ENCODE peak calls at places on chromosome 2, in eight cellular contexts. One of them, this sample, is unnamed.

GRCh38 chr2:9228088-9228751 is 21.6 kb downstream of the ASAP2 start:
- DNase-seq in hepatocyte: no peak
- DNase-seq in OCI-LY7: no peak
- DNase-seq in right lobe of liver: no peak
- DNase-seq in SK-N-SH: no peak
- DNase-seq in fibroblast of lung: peak; percentile 89
- DNase-seq in upper lobe of right lung: no peak
- DNase-seq in stomach: no peak
- DNase-seq in this sample: no peak

GRCh38 chr2:178008636-178009289 is 63.8 kb downstream of the PDE11A start:
- DNase-seq in hepatocyte: peak; percentile 46
- DNase-seq in OCI-LY7: no peak
- DNase-seq in right lobe of liver: no peak
- DNase-seq in SK-N-SH: peak; percentile 65
- DNase-seq in fibroblast of lung: peak; percentile 84
- DNase-seq in upper lobe of right lung: no peak
- DNase-seq in stomach: peak; percentile 47
- DNase-seq in this sample: peak; percentile 26

GRCh38 chr2:142682528-142682927 is 194.9 kb upstream of the KYNU start:
- DNase-seq in hepatocyte: no peak
- DNase-seq in OCI-LY7: no peak
- DNase-seq in right lobe of liver: no peak
- DNase-seq in SK-N-SH: no peak
- DNase-seq in fibroblast of lung: peak; percentile 29
- DNase-seq in upper lobe of right lung: no peak
- DNase-seq in stomach: no peak
- DNase-seq in this sample: peak; percentile 42

GRCh38 chr2:236988690-236989639 is 96.7 kb upstream of the COPS8 start:
- DNase-seq in hepatocyte: peak; percentile 51
- DNase-seq in OCI-LY7: no peak
- DNase-seq in right lobe of liver: peak; percentile 89
- DNase-seq in SK-N-SH: no peak
- DNase-seq in fibroblast of lung: no peak
- DNase-seq in upper lobe of right lung: peak; percentile 77
- DNase-seq in stomach: peak; percentile 74
- DNase-seq in this sample: peak; percentile 31

GRCh38 chr2:221999702-222000101 is 299.1 kb downstream of the PAX3 start:
- DNase-seq in hepatocyte: no peak
- DNase-seq in OCI-LY7: no peak
- DNase-seq in right lobe of liver: no peak
- DNase-seq in SK-N-SH: no peak
- DNase-seq in fibroblast of lung: peak; percentile 98
- DNase-seq in upper lobe of right lung: no peak
- DNase-seq in stomach: no peak
- DNase-seq in this sample: no peak

GRCh38 chr2:232502901-232503791 is 15.5 kb upstream of the ECEL1 start:
- DNase-seq in hepatocyte: peak; percentile 79
- DNase-seq in OCI-LY7: no peak
- DNase-seq in right lobe of liver: no peak
- DNase-seq in SK-N-SH: peak; percentile 90
- DNase-seq in fibroblast of lung: peak; percentile 38
- DNase-seq in upper lobe of right lung: no peak
- DNase-seq in stomach: peak; percentile 45
- DNase-seq in this sample: peak; percentile 48

GRCh38 chr2:241011296-241011600 is 12.8 kb downstream of the SNED1 start:
- DNase-seq in hepatocyte: peak; percentile 2
- DNase-seq in OCI-LY7: no peak
- DNase-seq in right lobe of liver: peak; percentile 47
- DNase-seq in SK-N-SH: no peak
- DNase-seq in fibroblast of lung: no peak
- DNase-seq in upper lobe of right lung: no peak
- DNase-seq in stomach: peak; percentile 11
- DNase-seq in this sample: no peak

GRCh38 chr2:134160793-134161504 is 92.9 kb upstream of the MGAT5 start:
- DNase-seq in hepatocyte: no peak
- DNase-seq in OCI-LY7: no peak
- DNase-seq in right lobe of liver: no peak
- DNase-seq in SK-N-SH: peak; percentile 77
- DNase-seq in fibroblast of lung: no peak
- DNase-seq in upper lobe of right lung: no peak
- DNase-seq in stomach: no peak
- DNase-seq in this sample: no peak

GRCh38 chr2:241645915-241646250 is 8.4 kb downstream of the ATG4B start:
- DNase-seq in hepatocyte: no peak
- DNase-seq in OCI-LY7: no peak
- DNase-seq in right lobe of liver: no peak
- DNase-seq in SK-N-SH: no peak
- DNase-seq in fibroblast of lung: no peak
- DNase-seq in upper lobe of right lung: no peak
- DNase-seq in stomach: no peak
- DNase-seq in this sample: no peak

GRCh38 chr2:195824478-195824877 is 167.5 kb downstream of the SLC39A10 start:
- DNase-seq in hepatocyte: no peak
- DNase-seq in OCI-LY7: no peak
- DNase-seq in right lobe of liver: no peak
- DNase-seq in SK-N-SH: no peak
- DNase-seq in fibroblast of lung: peak; percentile 44
- DNase-seq in upper lobe of right lung: no peak
- DNase-seq in stomach: no peak
- DNase-seq in this sample: no peak

DNA sequence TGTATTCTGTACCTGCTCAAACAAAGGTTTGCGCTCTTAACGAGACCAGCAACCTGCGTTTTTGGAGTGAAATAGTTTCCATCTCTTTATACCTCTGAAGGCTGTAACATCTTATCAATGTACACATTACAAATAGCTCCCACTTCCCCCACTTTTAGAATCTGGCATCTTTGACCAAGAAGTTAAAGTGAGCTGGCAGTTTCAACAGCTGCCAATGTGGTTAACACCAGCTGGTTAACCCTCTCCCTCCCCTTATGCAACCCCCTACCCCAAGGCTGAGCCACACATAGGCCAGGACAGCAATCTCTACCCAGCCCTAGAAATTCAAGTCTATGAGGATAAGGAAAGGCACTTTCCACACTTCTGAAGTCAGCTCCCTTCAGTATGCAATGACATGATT is 2.2 kb upstream of the SERTAD2 start:
- DNase-seq in hepatocyte: no peak
- DNase-seq in OCI-LY7: peak; percentile 84
- DNase-seq in right lobe of liver: no peak
- DNase-seq in SK-N-SH: no peak
- DNase-seq in fibroblast of lung: peak; percentile 11
- DNase-seq in upper lobe of right lung: no peak
- DNase-seq in stomach: no peak
- DNase-seq in this sample: no peak
- H3K4me1 ChIP-seq in hepatocyte: peaks cover 23% of the 10 kb centered on the region
- H3K4me1 ChIP-seq in OCI-LY7: peaks cover 74% of the 10 kb centered on the region
- H3K4me1 ChIP-seq in right lobe of liver: no peaks in the 10 kb centered on the region
- H3K4me1 ChIP-seq in SK-N-SH: peaks cover 23% of the 10 kb centered on the region
- H3K4me1 ChIP-seq in fibroblast of lung: peaks cover 16% of the 10 kb centered on the region
- H3K4me1 ChIP-seq in upper lobe of right lung: peaks cover 27% of the 10 kb centered on the region
- H3K4me1 ChIP-seq in stomach: peaks cover 33% of the 10 kb centered on the region
- H3K4me1 ChIP-seq in this sample: peaks cover 26% of the 10 kb centered on the region

GRCh38 chr2:217908544-217908943 is 94.3 kb downstream of the TNS1 start:
- DNase-seq in hepatocyte: no peak
- DNase-seq in OCI-LY7: no peak
- DNase-seq in right lobe of liver: no peak
- DNase-seq in SK-N-SH: no peak
- DNase-seq in fibroblast of lung: no peak
- DNase-seq in upper lobe of right lung: no peak
- DNase-seq in stomach: no peak
- DNase-seq in this sample: no peak
- H3K4me1 ChIP-seq in hepatocyte: peaks cover 38% of the 10 kb centered on the region
- H3K4me1 ChIP-seq in OCI-LY7: no peaks in the 10 kb centered on the region
- H3K4me1 ChIP-seq in right lobe of liver: peaks cover 22% of the 10 kb centered on the region
- H3K4me1 ChIP-seq in SK-N-SH: peaks cover 22% of the 10 kb centered on the region
- H3K4me1 ChIP-seq in fibroblast of lung: peaks cover 43% of the 10 kb centered on the region
- H3K4me1 ChIP-seq in upper lobe of right lung: peaks cover 93% of the 10 kb centered on the region
- H3K4me1 ChIP-seq in stomach: peaks cover 98% of the 10 kb centered on the region
- H3K4me1 ChIP-seq in this sample: peaks cover 79% of the 10 kb centered on the region

GRCh38 chr2:239203443-239204142 is 197.2 kb downstream of the HDAC4 start:
- DNase-seq in hepatocyte: no peak
- DNase-seq in OCI-LY7: no peak
- DNase-seq in right lobe of liver: no peak
- DNase-seq in SK-N-SH: no peak
- DNase-seq in fibroblast of lung: no peak
- DNase-seq in upper lobe of right lung: no peak
- DNase-seq in stomach: no peak
- DNase-seq in this sample: no peak
- H3K4me1 ChIP-seq in hepatocyte: no peaks in the 10 kb centered on the region
- H3K4me1 ChIP-seq in OCI-LY7: no peaks in the 10 kb centered on the region
- H3K4me1 ChIP-seq in right lobe of liver: no peaks in the 10 kb centered on the region
- H3K4me1 ChIP-seq in SK-N-SH: no peaks in the 10 kb centered on the region
- H3K4me1 ChIP-seq in fibroblast of lung: peaks cover 4% of the 10 kb centered on the region
- H3K4me1 ChIP-seq in upper lobe of right lung: no peaks in the 10 kb centered on the region
- H3K4me1 ChIP-seq in stomach: peaks cover 38% of the 10 kb centered on the region
- H3K4me1 ChIP-seq in this sample: no peaks in the 10 kb centered on the region

GRCh38 chr2:191169456-191170300 is 18.9 kb upstream of the STAT4 start:
- DNase-seq in hepatocyte: no peak
- DNase-seq in OCI-LY7: no peak
- DNase-seq in right lobe of liver: no peak
- DNase-seq in SK-N-SH: no peak
- DNase-seq in fibroblast of lung: no peak
- DNase-seq in upper lobe of right lung: no peak
- DNase-seq in stomach: no peak
- DNase-seq in this sample: no peak
- H3K4me1 ChIP-seq in hepatocyte: peaks cover 36% of the 10 kb centered on the region
- H3K4me1 ChIP-seq in OCI-LY7: no peaks in the 10 kb centered on the region
- H3K4me1 ChIP-seq in right lobe of liver: no peaks in the 10 kb centered on the region
- H3K4me1 ChIP-seq in SK-N-SH: peaks cover 44% of the 10 kb centered on the region
- H3K4me1 ChIP-seq in fibroblast of lung: peaks cover 41% of the 10 kb centered on the region
- H3K4me1 ChIP-seq in upper lobe of right lung: peaks cover 47% of the 10 kb centered on the region
- H3K4me1 ChIP-seq in stomach: peaks cover 24% of the 10 kb centered on the region
- H3K4me1 ChIP-seq in this sample: peaks cover 81% of the 10 kb centered on the region

This sample was measured in adipocyte.